ENCODE peak calls at places on chromosome 22, in six cellular contexts. H, X, Q, D, A and S are unnamed samples.

GRCh38 chr22:19868333-19868732 is 13.7 kb upstream of the GNB1L start:
- DNase-seq in D (no peak), H (no peak), A (no peak), X (no peak), Q (no peak), S (no peak)

GRCh38 chr22:40727607-40728325 is 48.5 kb downstream of the MCHR1 start:
- DNase-seq in A (no peak), H (no peak), Q (no peak), D (peak), X (no peak), S (peak)

GRCh38 chr22:27903805-27904473 is 15.1 kb downstream of the PITPNB start:
- DNase-seq in D (peak), Q (no peak), X (no peak), A (no peak), H (no peak), S (no peak)

GRCh38 chr22:32994046-32994827 is 63.9 kb downstream of the SYN3 start:
- DNase-seq in H (peak), D (no peak), X (no peak), Q (no peak), A (no peak), S (peak)

GRCh38 chr22:27463121-27463520 is 338.4 kb downstream of the MN1 start:
- DNase-seq in X (no peak), A (peak), D (no peak), H (no peak), Q (no peak), S (no peak)

GRCh38 chr22:40556641-40557040 is 79.9 kb downstream of the MRTFA start:
- DNase-seq in D (no peak), A (no peak), X (no peak), H (no peak), Q (no peak), S (no peak)

GRCh38 chr22:30968015-30968923 is at the start of gene MORC2:
- DNase-seq in Q (no peak), H (peak), A (peak), D (no peak), X (peak), S (peak)

GRCh38 chr22:26970809-26971394 is 313.5 kb downstream of the MIAT start:
- DNase-seq in A (no peak), H (no peak), X (no peak), D (no peak), Q (no peak), S (peak)

GRCh38 chr22:47201996-47202818 is 439.8 kb downstream of the TBC1D22A start:
- DNase-seq in H (no peak), Q (no peak), X (no peak), D (no peak), A (no peak), S (no peak)

GRCh38 chr22:45006101-45006872 is 3.5 kb downstream of the PHF21B start:
- DNase-seq in H (peak), X (no peak), Q (no peak), A (no peak), D (no peak), S (peak)
- H3K4me3 ChIP-seq in H (peak), X (no peak), Q (peak), A (peak), D (no peak), S (peak)

GRCh38 chr22:37804886-37805857 is 2.6 kb upstream of the GCAT start:
- DNase-seq in Q (no peak), D (peak), X (peak), H (no peak), A (peak), S (peak)
- H2BK120ac ChIP-seq in Q (no peak), D (peak), X (peak), H (peak), A (peak), S (peak)

GRCh38 chr22:36860821-36861659 is at the start of gene NCF4:
- DNase-seq in D (no peak), A (peak), Q (no peak), X (no peak), H (no peak), S (no peak)
- H3K4me3 ChIP-seq in D (no peak), A (no peak), Q (no peak), X (no peak), H (no peak), S (no peak)

GRCh38 chr22:36431977-36432376 is 44.2 kb upstream of the MYH9 start:
- DNase-seq in H (no peak), D (no peak), Q (no peak), A (no peak), X (no peak), S (no peak)

GRCh38 chr22:36435516-36436415 is 45.7 kb downstream of the TXN2 start:
- DNase-seq in H (no peak), D (peak), A (no peak), X (no peak), Q (no peak), S (peak)

GRCh38 chr22:36430863-36431262 is 43.1 kb upstream of the MYH9 start:
- DNase-seq in D (peak), A (no peak), Q (no peak), H (no peak), X (peak), S (no peak)

GRCh38 chr22:36432592-36433317 is 45.0 kb upstream of the MYH9 start:
- DNase-seq in D (peak), H (no peak), A (no peak), X (no peak), Q (no peak), S (peak)

DNA sequence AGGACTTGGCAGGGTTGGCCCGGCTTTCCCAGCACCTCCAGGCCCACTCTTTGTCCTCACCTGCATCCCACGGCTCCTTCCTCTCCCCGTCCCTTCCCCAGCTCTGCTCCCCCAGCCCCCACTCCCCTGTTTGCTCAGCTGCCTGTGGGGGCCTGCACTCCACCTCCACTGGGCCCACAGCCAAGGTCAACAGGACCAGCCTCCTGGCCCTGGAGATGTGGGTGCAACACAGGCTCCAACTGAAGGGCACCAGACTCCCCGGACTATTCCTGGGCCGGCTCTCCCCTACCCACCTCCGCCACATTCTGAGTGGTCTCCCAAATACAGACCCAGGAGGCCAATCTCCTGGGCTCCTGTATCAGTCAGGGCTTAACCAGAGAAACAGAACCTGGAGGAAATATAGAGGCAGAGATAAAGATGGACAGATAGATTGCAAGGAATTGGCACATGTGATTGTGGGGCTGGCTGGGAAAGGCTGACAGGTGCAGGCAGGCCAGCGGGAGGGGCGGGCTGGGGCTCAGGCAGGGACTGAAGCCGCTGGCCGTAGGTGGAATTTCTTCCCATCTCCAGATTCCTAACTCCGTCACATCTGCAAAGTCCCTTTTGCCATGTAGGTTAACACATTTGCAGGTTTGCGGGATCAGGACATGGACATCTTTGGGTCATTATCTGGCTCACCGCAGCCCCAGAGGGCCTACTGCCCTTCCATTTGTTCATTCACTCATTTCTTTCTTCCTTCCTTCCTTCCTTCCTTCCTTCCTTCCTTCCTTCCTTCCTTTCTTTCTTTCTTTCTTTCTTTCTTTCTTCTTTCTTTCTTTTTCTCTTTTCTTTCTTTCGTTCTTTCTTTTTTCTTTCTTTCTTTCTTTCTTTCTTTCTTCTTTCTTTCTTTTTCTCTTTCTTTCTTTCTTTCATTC is 45.8 kb upstream of the MYH9 start:
- DNase-seq in D (no peak), H (no peak), X (no peak), Q (no peak), A (no peak), S (no peak)
- H2BK120ac ChIP-seq in D (peak), H (no peak), X (peak), Q (no peak), A (peak), S (peak)

DNA sequence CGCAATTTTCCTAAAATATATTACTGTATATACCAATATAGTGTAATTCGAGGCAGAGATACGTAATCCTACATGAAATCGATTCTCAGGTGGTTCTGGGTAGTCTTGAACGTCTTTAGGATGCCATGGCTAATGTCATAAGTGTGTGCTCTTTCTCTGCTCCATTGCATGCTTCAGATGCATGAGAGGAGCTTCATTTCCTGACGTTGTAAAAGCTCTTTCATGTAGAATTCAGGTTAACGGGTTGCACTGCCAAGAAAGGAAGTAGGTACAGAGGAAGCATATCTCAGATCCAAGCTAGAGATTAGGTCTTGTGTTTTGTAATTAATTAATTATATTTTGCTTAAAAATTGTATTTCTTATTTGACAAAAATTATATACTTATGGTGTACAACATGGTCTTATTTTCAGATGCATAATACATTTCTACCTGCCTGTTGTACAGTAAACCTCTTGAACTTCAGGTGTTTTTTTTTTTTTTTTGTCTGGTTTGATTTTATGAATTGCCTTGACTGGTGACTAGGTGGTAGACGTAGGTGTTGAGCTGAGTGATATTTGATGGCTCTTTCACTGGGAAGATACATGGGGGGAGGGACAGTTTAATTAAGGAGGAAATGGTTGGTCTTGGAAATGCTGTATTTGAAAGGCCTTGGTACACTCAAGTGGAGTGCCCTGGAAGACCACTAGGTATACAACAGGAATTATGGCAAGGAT is 9.3 kb downstream of the NUP50 start:
- DNase-seq in D (no peak), X (no peak), A (no peak), H (no peak), Q (no peak), S (no peak)
- H3K4me3 ChIP-seq in D (no peak), X (no peak), A (no peak), H (no peak), Q (no peak), S (no peak)